ENCODE peak calls at places on chromosomes 2 and 18, in nine cellular contexts. P, Z, S, X, K, G, F, U and E are unnamed samples.
A peak's percentile ranks its signal among the peaks of the same experiment; 100 is the strongest.

GRCh38 chr2:54602736-54603322 is 120.6 kb upstream of the EML6 start:
- DNase-seq in P (no peak), Z (no peak), S (no peak), X (peak; percentile 77), K (no peak), G (no peak), F (no peak), U (peak; percentile 41), E (no peak)

GRCh38 chr2:57598552-57598951 is 448.1 kb upstream of the VRK2 start:
- DNase-seq in P (no peak), Z (no peak), S (no peak), X (no peak), K (no peak), G (no peak), F (no peak), U (no peak), E (no peak)

GRCh38 chr18:6842081-6842480 is 112.6 kb downstream of the ARHGAP28 start:
- DNase-seq in P (no peak), Z (no peak), S (no peak), X (no peak), K (no peak), G (no peak), F (no peak), U (no peak), E (no peak)

GRCh38 chr2:132275396-132275795 is 113.6 kb upstream of the ANKRD30BL start:
- DNase-seq in P (no peak), Z (no peak), S (no peak), X (no peak), K (no peak), G (no peak), F (no peak), U (no peak), E (no peak)

GRCh38 chr2:239910404-239910803 is 114.7 kb downstream of the NDUFA10 start:
- DNase-seq in P (no peak), Z (no peak), S (no peak), X (no peak), K (no peak), G (no peak), F (no peak), U (no peak), E (no peak)

GRCh38 chr2:41722668-41723369 is 325.0 kb upstream of the PKDCC start:
- DNase-seq in P (peak; percentile 94), Z (no peak), S (peak; percentile 46), X (peak; percentile 52), K (no peak), G (peak; percentile 92), F (peak; percentile 75), U (no peak), E (no peak)

GRCh38 chr18:9731380-9731779 is 23.3 kb downstream of the RAB31 start:
- DNase-seq in P (peak; percentile 80), Z (no peak), S (no peak), X (peak; percentile 88), K (no peak), G (peak; percentile 97), F (peak; percentile 66), U (no peak), E (no peak)

GRCh38 chr2:69619725-69620124 is 23.8 kb downstream of the AAK1 start:
- DNase-seq in P (no peak), Z (no peak), S (no peak), X (no peak), K (no peak), G (no peak), F (no peak), U (no peak), E (no peak)

GRCh38 chr2:25606892-25607291 is 66.5 kb downstream of the DTNB start:
- DNase-seq in P (peak; percentile 66), Z (peak; percentile 14), S (no peak), X (peak; percentile 41), K (peak; percentile 28), G (peak; percentile 68), F (no peak), U (no peak), E (no peak)

GRCh38 chr2:51165534-51166260 is 133.8 kb upstream of the NRXN1 start:
- DNase-seq in P (peak; percentile 63), Z (no peak), S (no peak), X (peak; percentile 60), K (no peak), G (peak; percentile 22), F (peak; percentile 40), U (no peak), E (no peak)

GRCh38 chr18:7520200-7520780 is 46.8 kb upstream of the PTPRM start:
- DNase-seq in P (no peak), Z (no peak), S (no peak), X (no peak), K (no peak), G (no peak), F (no peak), U (no peak), E (no peak)

GRCh38 chr18:79961527-79962291 is 2.7 kb upstream of the HSBP1L1 start:
- DNase-seq in P (no peak), Z (no peak), S (no peak), X (no peak), K (peak; percentile 27), G (peak; percentile 8), F (no peak), U (no peak), E (no peak)

GRCh38 chr2:127743477-127744026 is 42.3 kb downstream of the SFT2D3 start:
- DNase-seq in P (no peak), Z (no peak), S (no peak), X (no peak), K (no peak), G (no peak), F (no peak), U (no peak), E (no peak)

GRCh38 chr2:217090024-217090473 is 230.2 kb upstream of the TNP1 start:
- DNase-seq in P (peak; percentile 56), Z (no peak), S (no peak), X (peak; percentile 28), K (no peak), G (peak; percentile 61), F (no peak), U (no peak), E (no peak)

GRCh38 chr2:55048925-55049793 is 1.1 kb downstream of the RTN4 start:
- DNase-seq in P (peak; percentile 85), Z (peak; percentile 70), S (peak; percentile 91), X (peak; percentile 69), K (peak; percentile 91), G (peak; percentile 80), F (peak; percentile 72), U (peak; percentile 52), E (peak; percentile 92)

GRCh38 chr18:34976899-34977786 is 64.1 kb upstream of the MAPRE2 start:
- DNase-seq in P (no peak), Z (peak; percentile 71), S (peak; percentile 86), X (peak; percentile 19), K (peak; percentile 78), G (no peak), F (peak; percentile 38), U (no peak), E (peak; percentile 49)

GRCh38 chr2:183010112-183010511 is 28.1 kb downstream of the NCKAP1 start:
- DNase-seq in P (peak; percentile 99), Z (peak; percentile 16), S (peak; percentile 32), X (peak; percentile 88), K (peak; percentile 65), G (peak; percentile 65), F (peak; percentile 94), U (peak; percentile 42), E (no peak)

GRCh38 chr2:215668329-215668728 is 232.5 kb upstream of the FN1 start:
- DNase-seq in P (no peak), Z (no peak), S (no peak), X (no peak), K (no peak), G (no peak), F (no peak), U (no peak), E (peak; percentile 49)

GRCh38 chr2:131425191-131426021 is 50.5 kb upstream of the TUBA3D start:
- DNase-seq in P (no peak), Z (no peak), S (no peak), X (no peak), K (peak; percentile 39), G (no peak), F (no peak), U (no peak), E (no peak)

GRCh38 chr2:80303825-80304521 is 579 bp downstream of the LRRTM1 start:
- DNase-seq in P (no peak), Z (peak; percentile 51), S (no peak), X (no peak), K (peak; percentile 79), G (no peak), F (no peak), U (no peak), E (no peak)

GRCh38 chr18:28189400-28190239 is 12.7 kb upstream of the CDH2 start:
- DNase-seq in P (peak; percentile 95), Z (peak; percentile 15), S (no peak), X (peak; percentile 87), K (peak; percentile 45), G (peak; percentile 89), F (peak; percentile 79), U (peak; percentile 56), E (no peak)

GRCh38 chr18:8177330-8178016 is 431.8 kb upstream of the RAB12 start:
- DNase-seq in P (peak; percentile 83), Z (peak; percentile 30), S (no peak), X (peak; percentile 17), K (peak; percentile 18), G (peak; percentile 38), F (peak; percentile 45), U (no peak), E (no peak)

GRCh38 chr2:42921162-42921550 is 128.8 kb upstream of the HAAO start:
- DNase-seq in P (no peak), Z (no peak), S (no peak), X (no peak), K (no peak), G (no peak), F (no peak), U (no peak), E (no peak)
- TF ChIP-seq CTCF in P (no peak), Z (no peak), S (no peak), X (no peak), K (no peak), G (no peak), F (no peak), U (no peak), E (no peak)

DNA sequence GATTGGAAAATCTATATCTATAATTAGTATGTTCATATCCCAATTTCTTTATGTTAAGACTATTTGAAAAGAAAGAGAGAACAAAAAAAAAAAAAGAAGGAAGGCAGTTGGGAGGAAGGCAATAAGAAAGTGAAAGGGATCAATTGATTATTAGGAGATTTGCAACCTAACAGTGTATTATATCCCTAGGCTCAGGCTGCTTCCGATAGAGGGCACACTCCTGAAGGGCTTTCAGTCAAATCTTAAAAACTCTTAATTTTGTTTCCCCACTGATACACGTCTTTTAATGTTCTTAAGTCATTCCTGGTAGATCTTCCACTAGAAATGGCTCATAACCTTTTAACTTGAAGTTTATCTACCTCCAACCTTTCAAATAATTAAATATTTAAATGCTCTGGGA is 763.9 kb downstream of the BCL11A start:
- DNase-seq in P (no peak), Z (no peak), S (no peak), X (no peak), K (no peak), G (no peak), F (no peak), U (no peak), E (no peak)
- H3K4me3 ChIP-seq in P (no peak overlapping the region), Z (no peak overlapping the region), S (no peak overlapping the region), X (no peak overlapping the region), K (no peak overlapping the region), G (no peak overlapping the region), F (no peak overlapping the region), U (no peak overlapping the region), E (no peak overlapping the region)

GRCh38 chr18:2104620-2105462 is 466.5 kb downstream of the METTL4 start:
- DNase-seq in P (peak; percentile 77), Z (peak; percentile 43), S (peak; percentile 30), X (peak; percentile 24), K (peak; percentile 61), G (peak; percentile 52), F (peak; percentile 38), U (peak; percentile 11), E (no peak)
- TF ChIP-seq CTCF in P (peak; percentile 90), Z (peak; percentile 67), S (peak; percentile 51), X (peak; percentile 64), K (peak; percentile 92), G (peak; percentile 71), F (peak; percentile 85), U (peak; percentile 78), E (no peak)

GRCh38 chr18:48136544-48137353 is 206.3 kb upstream of the SMAD2 start:
- DNase-seq in P (peak; percentile 4), Z (no peak), S (no peak), X (no peak), K (peak; percentile 61), G (no peak), F (no peak), U (no peak), E (peak; percentile 27)
- H3K4me3 ChIP-seq in P (peak overlapping the region; percentile 20), Z (peak overlapping the region; percentile 57), S (peak overlapping the region; percentile 44), X (no peak overlapping the region), K (peak overlapping the region; percentile 56), G (peak overlapping the region; percentile 35), F (peak overlapping the region; percentile 12), U (no peak overlapping the region), E (peak overlapping the region; percentile 29)